ENCODE peak calls at places on chromosomes 13 and 19, in eight cellular contexts. One of them, this sample, is unnamed.

GRCh38 chr13:28820099-28821051 is at the start of gene MTUS2:
- DNase-seq in bronchial epithelial cell: no peak
- DNase-seq in left lung: no peak
- DNase-seq in mucosa of descending colon: no peak
- DNase-seq in NCI-H460: no peak
- DNase-seq in activated T-cell treated with anti-CD3 and anti-CD28 coated beads for 4 hours: peak; percentile 47
- DNase-seq in activated CD4-positive, alpha-beta T cell treated with anti-CD3 and anti-CD28 coated beads, Interleukin-2, amount 50 U/mL, for 24 hours: no peak
- DNase-seq in NCI-H2081: no peak
- DNase-seq in this sample: peak; percentile 57

GRCh38 chr19:8423821-8424223 is 10.7 kb downstream of the MARCHF2 start:
- DNase-seq in bronchial epithelial cell: peak; percentile 93
- DNase-seq in left lung: peak; percentile 91
- DNase-seq in mucosa of descending colon: peak; percentile 87
- DNase-seq in NCI-H460: peak; percentile 77
- DNase-seq in activated T-cell treated with anti-CD3 and anti-CD28 coated beads for 4 hours: no peak
- DNase-seq in activated CD4-positive, alpha-beta T cell treated with anti-CD3 and anti-CD28 coated beads, Interleukin-2, amount 50 U/mL, for 24 hours: no peak
- DNase-seq in NCI-H2081: no peak
- DNase-seq in this sample: peak; percentile 12

GRCh38 chr19:33436360-33437345 is 63.1 kb downstream of the CEBPG start:
- DNase-seq in bronchial epithelial cell: no peak
- DNase-seq in left lung: peak; percentile 10
- DNase-seq in mucosa of descending colon: no peak
- DNase-seq in NCI-H460: no peak
- DNase-seq in activated T-cell treated with anti-CD3 and anti-CD28 coated beads for 4 hours: no peak
- DNase-seq in activated CD4-positive, alpha-beta T cell treated with anti-CD3 and anti-CD28 coated beads, Interleukin-2, amount 50 U/mL, for 24 hours: no peak
- DNase-seq in NCI-H2081: no peak
- DNase-seq in this sample: no peak

GRCh38 chr13:65085977-65086376 is 2144.2 kb downstream of the PCDH9 start:
- DNase-seq in bronchial epithelial cell: no peak
- DNase-seq in left lung: no peak
- DNase-seq in mucosa of descending colon: no peak
- DNase-seq in NCI-H460: no peak
- DNase-seq in activated T-cell treated with anti-CD3 and anti-CD28 coated beads for 4 hours: no peak
- DNase-seq in activated CD4-positive, alpha-beta T cell treated with anti-CD3 and anti-CD28 coated beads, Interleukin-2, amount 50 U/mL, for 24 hours: no peak
- DNase-seq in NCI-H2081: no peak
- DNase-seq in this sample: no peak

GRCh38 chr19:31937983-31938382 is 407.4 kb upstream of the ZNF507 start:
- DNase-seq in bronchial epithelial cell: no peak
- DNase-seq in left lung: no peak
- DNase-seq in mucosa of descending colon: no peak
- DNase-seq in NCI-H460: no peak
- DNase-seq in activated T-cell treated with anti-CD3 and anti-CD28 coated beads for 4 hours: no peak
- DNase-seq in activated CD4-positive, alpha-beta T cell treated with anti-CD3 and anti-CD28 coated beads, Interleukin-2, amount 50 U/mL, for 24 hours: no peak
- DNase-seq in NCI-H2081: no peak
- DNase-seq in this sample: no peak

GRCh38 chr19:50981587-50982146 is 2.0 kb downstream of the KLK7 start:
- DNase-seq in bronchial epithelial cell: no peak
- DNase-seq in left lung: no peak
- DNase-seq in mucosa of descending colon: no peak
- DNase-seq in NCI-H460: no peak
- DNase-seq in activated T-cell treated with anti-CD3 and anti-CD28 coated beads for 4 hours: no peak
- DNase-seq in activated CD4-positive, alpha-beta T cell treated with anti-CD3 and anti-CD28 coated beads, Interleukin-2, amount 50 U/mL, for 24 hours: no peak
- DNase-seq in NCI-H2081: no peak
- DNase-seq in this sample: no peak

GRCh38 chr13:112254061-112254818 is 121.9 kb upstream of the SPACA7 start:
- DNase-seq in bronchial epithelial cell: no peak
- DNase-seq in left lung: no peak
- DNase-seq in mucosa of descending colon: no peak
- DNase-seq in NCI-H460: no peak
- DNase-seq in activated T-cell treated with anti-CD3 and anti-CD28 coated beads for 4 hours: no peak
- DNase-seq in activated CD4-positive, alpha-beta T cell treated with anti-CD3 and anti-CD28 coated beads, Interleukin-2, amount 50 U/mL, for 24 hours: no peak
- DNase-seq in NCI-H2081: no peak
- DNase-seq in this sample: no peak

GRCh38 chr19:33703821-33704220 is 82.1 kb downstream of the CHST8 start:
- DNase-seq in bronchial epithelial cell: no peak
- DNase-seq in left lung: peak; percentile 10
- DNase-seq in mucosa of descending colon: no peak
- DNase-seq in NCI-H460: no peak
- DNase-seq in activated T-cell treated with anti-CD3 and anti-CD28 coated beads for 4 hours: no peak
- DNase-seq in activated CD4-positive, alpha-beta T cell treated with anti-CD3 and anti-CD28 coated beads, Interleukin-2, amount 50 U/mL, for 24 hours: no peak
- DNase-seq in NCI-H2081: no peak
- DNase-seq in this sample: no peak

GRCh38 chr19:16896098-16896912 is 7.5 kb downstream of the F2RL3 start:
- DNase-seq in bronchial epithelial cell: no peak
- DNase-seq in left lung: no peak
- DNase-seq in mucosa of descending colon: peak; percentile 31
- DNase-seq in NCI-H460: no peak
- DNase-seq in activated T-cell treated with anti-CD3 and anti-CD28 coated beads for 4 hours: no peak
- DNase-seq in activated CD4-positive, alpha-beta T cell treated with anti-CD3 and anti-CD28 coated beads, Interleukin-2, amount 50 U/mL, for 24 hours: no peak
- DNase-seq in NCI-H2081: no peak
- DNase-seq in this sample: no peak

GRCh38 chr19:37997911-37998344 is 90.9 kb downstream of the SIPA1L3 start:
- DNase-seq in bronchial epithelial cell: peak; percentile 91
- DNase-seq in left lung: no peak
- DNase-seq in mucosa of descending colon: no peak
- DNase-seq in NCI-H460: peak; percentile 21
- DNase-seq in activated T-cell treated with anti-CD3 and anti-CD28 coated beads for 4 hours: peak; percentile 4
- DNase-seq in activated CD4-positive, alpha-beta T cell treated with anti-CD3 and anti-CD28 coated beads, Interleukin-2, amount 50 U/mL, for 24 hours: no peak
- DNase-seq in NCI-H2081: no peak
- DNase-seq in this sample: no peak

GRCh38 chr13:30978981-30979956 is 46.8 kb downstream of the TEX26 start:
- DNase-seq in bronchial epithelial cell: no peak
- DNase-seq in left lung: peak; percentile 41
- DNase-seq in mucosa of descending colon: peak; percentile 77
- DNase-seq in NCI-H460: peak; percentile 5
- DNase-seq in activated T-cell treated with anti-CD3 and anti-CD28 coated beads for 4 hours: peak; percentile 14
- DNase-seq in activated CD4-positive, alpha-beta T cell treated with anti-CD3 and anti-CD28 coated beads, Interleukin-2, amount 50 U/mL, for 24 hours: peak; percentile 3
- DNase-seq in NCI-H2081: no peak
- DNase-seq in this sample: peak; percentile 44

GRCh38 chr19:11499327-11499726 is 6.3 kb downstream of the ZNF653 start:
- DNase-seq in bronchial epithelial cell: no peak
- DNase-seq in left lung: no peak
- DNase-seq in mucosa of descending colon: no peak
- DNase-seq in NCI-H460: no peak
- DNase-seq in activated T-cell treated with anti-CD3 and anti-CD28 coated beads for 4 hours: no peak
- DNase-seq in activated CD4-positive, alpha-beta T cell treated with anti-CD3 and anti-CD28 coated beads, Interleukin-2, amount 50 U/mL, for 24 hours: no peak
- DNase-seq in NCI-H2081: no peak
- DNase-seq in this sample: no peak

GRCh38 chr13:51844862-51845573 is at the start of gene TMEM272:
- DNase-seq in bronchial epithelial cell: no peak
- DNase-seq in left lung: no peak
- DNase-seq in mucosa of descending colon: peak; percentile 50
- DNase-seq in NCI-H460: peak; percentile 38
- DNase-seq in activated T-cell treated with anti-CD3 and anti-CD28 coated beads for 4 hours: peak; percentile 48
- DNase-seq in activated CD4-positive, alpha-beta T cell treated with anti-CD3 and anti-CD28 coated beads, Interleukin-2, amount 50 U/mL, for 24 hours: no peak
- DNase-seq in NCI-H2081: peak; percentile 33
- DNase-seq in this sample: peak; percentile 77

GRCh38 chr13:90883592-90883991 is 463.9 kb upstream of the MIR17HG start:
- DNase-seq in bronchial epithelial cell: no peak
- DNase-seq in left lung: no peak
- DNase-seq in mucosa of descending colon: no peak
- DNase-seq in NCI-H460: no peak
- DNase-seq in activated T-cell treated with anti-CD3 and anti-CD28 coated beads for 4 hours: no peak
- DNase-seq in activated CD4-positive, alpha-beta T cell treated with anti-CD3 and anti-CD28 coated beads, Interleukin-2, amount 50 U/mL, for 24 hours: no peak
- DNase-seq in NCI-H2081: no peak
- DNase-seq in this sample: no peak

GRCh38 chr19:47406711-47407416 is 12.5 kb downstream of the MEIS3 start:
- DNase-seq in bronchial epithelial cell: no peak
- DNase-seq in left lung: no peak
- DNase-seq in mucosa of descending colon: no peak
- DNase-seq in NCI-H460: no peak
- DNase-seq in activated T-cell treated with anti-CD3 and anti-CD28 coated beads for 4 hours: no peak
- DNase-seq in activated CD4-positive, alpha-beta T cell treated with anti-CD3 and anti-CD28 coated beads, Interleukin-2, amount 50 U/mL, for 24 hours: no peak
- DNase-seq in NCI-H2081: no peak
- DNase-seq in this sample: no peak

GRCh38 chr13:30584332-30584731 is 33.4 kb upstream of the USPL1 start:
- DNase-seq in bronchial epithelial cell: no peak
- DNase-seq in left lung: no peak
- DNase-seq in mucosa of descending colon: no peak
- DNase-seq in NCI-H460: no peak
- DNase-seq in activated T-cell treated with anti-CD3 and anti-CD28 coated beads for 4 hours: no peak
- DNase-seq in activated CD4-positive, alpha-beta T cell treated with anti-CD3 and anti-CD28 coated beads, Interleukin-2, amount 50 U/mL, for 24 hours: no peak
- DNase-seq in NCI-H2081: no peak
- DNase-seq in this sample: no peak

GRCh38 chr19:20664917-20665781 is 3.8 kb upstream of the ZNF626 start:
- DNase-seq in bronchial epithelial cell: no peak
- DNase-seq in left lung: no peak
- DNase-seq in mucosa of descending colon: no peak
- DNase-seq in NCI-H460: no peak
- DNase-seq in activated T-cell treated with anti-CD3 and anti-CD28 coated beads for 4 hours: no peak
- DNase-seq in activated CD4-positive, alpha-beta T cell treated with anti-CD3 and anti-CD28 coated beads, Interleukin-2, amount 50 U/mL, for 24 hours: no peak
- DNase-seq in NCI-H2081: no peak
- DNase-seq in this sample: no peak

GRCh38 chr13:32586022-32586900 is at the start of gene PDS5B:
- DNase-seq in bronchial epithelial cell: peak; percentile 77
- DNase-seq in left lung: peak; percentile 96
- DNase-seq in mucosa of descending colon: peak; percentile 96
- DNase-seq in NCI-H460: peak; percentile 87
- DNase-seq in activated T-cell treated with anti-CD3 and anti-CD28 coated beads for 4 hours: peak; percentile 91
- DNase-seq in activated CD4-positive, alpha-beta T cell treated with anti-CD3 and anti-CD28 coated beads, Interleukin-2, amount 50 U/mL, for 24 hours: peak; percentile 91
- DNase-seq in NCI-H2081: peak; percentile 90
- DNase-seq in this sample: peak; percentile 94

GRCh38 chr19:18202759-18203407 is 959 bp downstream of the RAB3A start:
- DNase-seq in bronchial epithelial cell: no peak
- DNase-seq in left lung: peak; percentile 63
- DNase-seq in mucosa of descending colon: peak; percentile 49
- DNase-seq in NCI-H460: no peak
- DNase-seq in activated T-cell treated with anti-CD3 and anti-CD28 coated beads for 4 hours: no peak
- DNase-seq in activated CD4-positive, alpha-beta T cell treated with anti-CD3 and anti-CD28 coated beads, Interleukin-2, amount 50 U/mL, for 24 hours: no peak
- DNase-seq in NCI-H2081: peak; percentile 41
- DNase-seq in this sample: no peak

GRCh38 chr13:80055804-80056203 is 285.1 kb downstream of the SPRY2 start:
- DNase-seq in bronchial epithelial cell: no peak
- DNase-seq in left lung: no peak
- DNase-seq in mucosa of descending colon: no peak
- DNase-seq in NCI-H460: no peak
- DNase-seq in activated T-cell treated with anti-CD3 and anti-CD28 coated beads for 4 hours: no peak
- DNase-seq in activated CD4-positive, alpha-beta T cell treated with anti-CD3 and anti-CD28 coated beads, Interleukin-2, amount 50 U/mL, for 24 hours: no peak
- DNase-seq in NCI-H2081: no peak
- DNase-seq in this sample: no peak

GRCh38 chr13:102721800-102722231 is 27.0 kb upstream of the METTL21C start:
- DNase-seq in bronchial epithelial cell: peak; percentile 57
- DNase-seq in left lung: no peak
- DNase-seq in mucosa of descending colon: no peak
- DNase-seq in NCI-H460: no peak
- DNase-seq in activated T-cell treated with anti-CD3 and anti-CD28 coated beads for 4 hours: no peak
- DNase-seq in activated CD4-positive, alpha-beta T cell treated with anti-CD3 and anti-CD28 coated beads, Interleukin-2, amount 50 U/mL, for 24 hours: no peak
- DNase-seq in NCI-H2081: no peak
- DNase-seq in this sample: no peak

GRCh38 chr13:62747629-62748028 is 1332.0 kb upstream of the PCDH20 start:
- DNase-seq in bronchial epithelial cell: no peak
- DNase-seq in left lung: no peak
- DNase-seq in mucosa of descending colon: no peak
- DNase-seq in NCI-H460: no peak
- DNase-seq in activated T-cell treated with anti-CD3 and anti-CD28 coated beads for 4 hours: no peak
- DNase-seq in activated CD4-positive, alpha-beta T cell treated with anti-CD3 and anti-CD28 coated beads, Interleukin-2, amount 50 U/mL, for 24 hours: no peak
- DNase-seq in NCI-H2081: no peak
- DNase-seq in this sample: no peak

GRCh38 chr19:1487576-1488281 is 2.4 kb downstream of the PCSK4 start:
- DNase-seq in bronchial epithelial cell: no peak
- DNase-seq in left lung: no peak
- DNase-seq in mucosa of descending colon: no peak
- DNase-seq in NCI-H460: no peak
- DNase-seq in activated T-cell treated with anti-CD3 and anti-CD28 coated beads for 4 hours: no peak
- DNase-seq in activated CD4-positive, alpha-beta T cell treated with anti-CD3 and anti-CD28 coated beads, Interleukin-2, amount 50 U/mL, for 24 hours: no peak
- DNase-seq in NCI-H2081: no peak
- DNase-seq in this sample: no peak

GRCh38 chr13:35549481-35549880 is 73.0 kb upstream of the MAB21L1 start:
- DNase-seq in bronchial epithelial cell: peak; percentile 85
- DNase-seq in left lung: no peak
- DNase-seq in mucosa of descending colon: no peak
- DNase-seq in NCI-H460: no peak
- DNase-seq in activated T-cell treated with anti-CD3 and anti-CD28 coated beads for 4 hours: no peak
- DNase-seq in activated CD4-positive, alpha-beta T cell treated with anti-CD3 and anti-CD28 coated beads, Interleukin-2, amount 50 U/mL, for 24 hours: no peak
- DNase-seq in NCI-H2081: no peak
- DNase-seq in this sample: no peak

GRCh38 chr13:74747186-74747955 is 613.2 kb upstream of the KLF12 start:
- DNase-seq in bronchial epithelial cell: no peak
- DNase-seq in left lung: no peak
- DNase-seq in mucosa of descending colon: no peak
- DNase-seq in NCI-H460: no peak
- DNase-seq in activated T-cell treated with anti-CD3 and anti-CD28 coated beads for 4 hours: no peak
- DNase-seq in activated CD4-positive, alpha-beta T cell treated with anti-CD3 and anti-CD28 coated beads, Interleukin-2, amount 50 U/mL, for 24 hours: no peak
- DNase-seq in NCI-H2081: no peak
- DNase-seq in this sample: no peak

GRCh38 chr19:34276614-34277013 is 22.3 kb downstream of the GARRE1 start:
- DNase-seq in bronchial epithelial cell: no peak
- DNase-seq in left lung: no peak
- DNase-seq in mucosa of descending colon: peak; percentile 34
- DNase-seq in NCI-H460: no peak
- DNase-seq in activated T-cell treated with anti-CD3 and anti-CD28 coated beads for 4 hours: no peak
- DNase-seq in activated CD4-positive, alpha-beta T cell treated with anti-CD3 and anti-CD28 coated beads, Interleukin-2, amount 50 U/mL, for 24 hours: no peak
- DNase-seq in NCI-H2081: no peak
- DNase-seq in this sample: no peak

GRCh38 chr19:11355160-11356073 is at the start of gene PLPPR2:
- DNase-seq in bronchial epithelial cell: peak; percentile 71
- DNase-seq in left lung: peak; percentile 92
- DNase-seq in mucosa of descending colon: peak; percentile 94
- DNase-seq in NCI-H460: peak; percentile 83
- DNase-seq in activated T-cell treated with anti-CD3 and anti-CD28 coated beads for 4 hours: peak; percentile 78
- DNase-seq in activated CD4-positive, alpha-beta T cell treated with anti-CD3 and anti-CD28 coated beads, Interleukin-2, amount 50 U/mL, for 24 hours: peak; percentile 77
- DNase-seq in NCI-H2081: peak; percentile 79
- DNase-seq in this sample: peak; percentile 91

GRCh38 chr13:109390391-109390790 is 396.0 kb downstream of the IRS2 start:
- DNase-seq in bronchial epithelial cell: no peak
- DNase-seq in left lung: no peak
- DNase-seq in mucosa of descending colon: no peak
- DNase-seq in NCI-H460: no peak
- DNase-seq in activated T-cell treated with anti-CD3 and anti-CD28 coated beads for 4 hours: no peak
- DNase-seq in activated CD4-positive, alpha-beta T cell treated with anti-CD3 and anti-CD28 coated beads, Interleukin-2, amount 50 U/mL, for 24 hours: no peak
- DNase-seq in NCI-H2081: no peak
- DNase-seq in this sample: no peak

GRCh38 chr13:51620165-51620983 is 36.1 kb downstream of the WDFY2 start:
- DNase-seq in bronchial epithelial cell: no peak
- DNase-seq in left lung: no peak
- DNase-seq in mucosa of descending colon: no peak
- DNase-seq in NCI-H460: no peak
- DNase-seq in activated T-cell treated with anti-CD3 and anti-CD28 coated beads for 4 hours: no peak
- DNase-seq in activated CD4-positive, alpha-beta T cell treated with anti-CD3 and anti-CD28 coated beads, Interleukin-2, amount 50 U/mL, for 24 hours: no peak
- DNase-seq in NCI-H2081: no peak
- DNase-seq in this sample: no peak

GRCh38 chr19:13153627-13154240 is 3.5 kb downstream of the IER2 start:
- DNase-seq in bronchial epithelial cell: no peak
- DNase-seq in left lung: no peak
- DNase-seq in mucosa of descending colon: peak; percentile 41
- DNase-seq in NCI-H460: no peak
- DNase-seq in activated T-cell treated with anti-CD3 and anti-CD28 coated beads for 4 hours: no peak
- DNase-seq in activated CD4-positive, alpha-beta T cell treated with anti-CD3 and anti-CD28 coated beads, Interleukin-2, amount 50 U/mL, for 24 hours: no peak
- DNase-seq in NCI-H2081: peak; percentile 35
- DNase-seq in this sample: no peak

GRCh38 chr19:7505288-7505681 is 10.6 kb upstream of the ZNF358 start:
- DNase-seq in bronchial epithelial cell: no peak
- DNase-seq in left lung: no peak
- DNase-seq in mucosa of descending colon: peak; percentile 37
- DNase-seq in NCI-H460: no peak
- DNase-seq in activated T-cell treated with anti-CD3 and anti-CD28 coated beads for 4 hours: no peak
- DNase-seq in activated CD4-positive, alpha-beta T cell treated with anti-CD3 and anti-CD28 coated beads, Interleukin-2, amount 50 U/mL, for 24 hours: no peak
- DNase-seq in NCI-H2081: peak; percentile 77
- DNase-seq in this sample: no peak

GRCh38 chr13:48000559-48001126 is 430 bp downstream of the SUCLA2 start:
- DNase-seq in bronchial epithelial cell: peak; percentile 32
- DNase-seq in left lung: no peak
- DNase-seq in mucosa of descending colon: no peak
- DNase-seq in NCI-H460: peak; percentile 2
- DNase-seq in activated T-cell treated with anti-CD3 and anti-CD28 coated beads for 4 hours: no peak
- DNase-seq in activated CD4-positive, alpha-beta T cell treated with anti-CD3 and anti-CD28 coated beads, Interleukin-2, amount 50 U/mL, for 24 hours: no peak
- DNase-seq in NCI-H2081: no peak
- DNase-seq in this sample: peak; percentile 39

GRCh38 chr13:43905435-43906031 is 25.8 kb downstream of the LACC1 start:
- DNase-seq in bronchial epithelial cell: peak; percentile 68
- DNase-seq in left lung: no peak
- DNase-seq in mucosa of descending colon: peak; percentile 67
- DNase-seq in NCI-H460: peak; percentile 52
- DNase-seq in activated T-cell treated with anti-CD3 and anti-CD28 coated beads for 4 hours: peak; percentile 25
- DNase-seq in activated CD4-positive, alpha-beta T cell treated with anti-CD3 and anti-CD28 coated beads, Interleukin-2, amount 50 U/mL, for 24 hours: no peak
- DNase-seq in NCI-H2081: peak; percentile 60
- DNase-seq in this sample: peak; percentile 59

GRCh38 chr13:98192008-98192407 is 14.9 kb upstream of the RNF113B start:
- DNase-seq in bronchial epithelial cell: no peak
- DNase-seq in left lung: no peak
- DNase-seq in mucosa of descending colon: no peak
- DNase-seq in NCI-H460: no peak
- DNase-seq in activated T-cell treated with anti-CD3 and anti-CD28 coated beads for 4 hours: no peak
- DNase-seq in activated CD4-positive, alpha-beta T cell treated with anti-CD3 and anti-CD28 coated beads, Interleukin-2, amount 50 U/mL, for 24 hours: no peak
- DNase-seq in NCI-H2081: no peak
- DNase-seq in this sample: no peak

This sample was measured in GM13976.